ENCODE peak calls at places on chromosomes 3 and 15, in four cellular contexts. E is Panc1; L is A549; Z is CD4-positive, CD25-positive, alpha-beta regulatory T cell. A is an unnamed sample. For H3K4me1, the result is how much of the 10 kb centered on the place peaks cover.

GRCh38 chr15:90469723-90470122 is 60.0 kb upstream of the CRTC3 start:
- ATAC-seq in E (no peak), L (no peak), Z (no peak), A (no peak)

GRCh38 chr15:81809543-81809942 is 236.3 kb downstream of the MEX3B start:
- ATAC-seq in E (no peak), L (peak), Z (no peak), A (no peak)

GRCh38 chr3:184459355-184459754 is 79.5 kb downstream of the CHRD start:
- ATAC-seq in E (peak), L (no peak), Z (no peak), A (peak)

GRCh38 chr3:157876556-157876955 is 229.7 kb downstream of the SHOX2 start:
- ATAC-seq in E (no peak), L (no peak), Z (no peak), A (no peak)

GRCh38 chr3:143171141-143171651 is 51.6 kb downstream of the CHST2 start:
- ATAC-seq in E (no peak), L (no peak), Z (peak), A (no peak)

GRCh38 chr3:38089163-38089562 is 47.8 kb downstream of the ACAA1 start:
- ATAC-seq in E (no peak), L (no peak), Z (no peak), A (no peak)

GRCh38 chr3:112372396-112372795 is 39.4 kb downstream of the CD200 start:
- ATAC-seq in E (no peak), L (no peak), Z (no peak), A (peak)

GRCh38 chr3:124916837-124917409 is 17.6 kb downstream of the MUC13 start:
- ATAC-seq in E (no peak), L (no peak), Z (no peak), A (peak)

GRCh38 chr15:89837830-89838178 is 23.2 kb upstream of the ANPEP start:
- ATAC-seq in E (no peak), L (no peak), Z (no peak), A (no peak)

GRCh38 chr3:50517721-50518206 is 14.3 kb upstream of the CACNA2D2 start:
- ATAC-seq in E (no peak), L (no peak), Z (no peak), A (no peak)

GRCh38 chr15:88649286-88649733 is 10.5 kb downstream of the ISG20 start:
- ATAC-seq in E (peak), L (peak), Z (peak), A (peak)

GRCh38 chr3:30676424-30677346 is 70.3 kb downstream of the TGFBR2 start:
- ATAC-seq in E (no peak), L (no peak), Z (no peak), A (no peak)

GRCh38 chr15:37015476-37015875 is 84.9 kb downstream of the MEIS2 start:
- ATAC-seq in E (no peak), L (no peak), Z (no peak), A (no peak)

GRCh38 chr15:74184582-74185091 is 11.1 kb downstream of the ISLR start:
- ATAC-seq in E (no peak), L (no peak), Z (no peak), A (no peak)

GRCh38 chr3:23671901-23672589 is 133.7 kb upstream of the UBE2E1 start:
- ATAC-seq in E (no peak), L (no peak), Z (no peak), A (no peak)

GRCh38 chr3:23611737-23612295 is 193.9 kb upstream of the UBE2E1 start:
- ATAC-seq in E (peak), L (peak), Z (no peak), A (peak)

GRCh38 chr3:5929027-5929426 is 741.5 kb downstream of the EDEM1 start:
- ATAC-seq in E (no peak), L (no peak), Z (no peak), A (no peak)

GRCh38 chr3:169241575-169241927 is 422.0 kb downstream of the MECOM start:
- ATAC-seq in E (no peak), L (no peak), Z (no peak), A (no peak)

GRCh38 chr3:169085827-169086226 is 577.7 kb downstream of the MECOM start:
- ATAC-seq in E (no peak), L (no peak), Z (no peak), A (peak)

GRCh38 chr3:55571216-55571813 is 84.2 kb upstream of the WNT5A start:
- ATAC-seq in E (no peak), L (no peak), Z (no peak), A (no peak)

GRCh38 chr3:173249457-173249856 is 108.4 kb upstream of the SPATA16 start:
- ATAC-seq in E (no peak), L (peak), Z (no peak), A (no peak)

GRCh38 chr3:182491571-182491970 is 301.7 kb upstream of the ATP11B start:
- ATAC-seq in E (no peak), L (no peak), Z (no peak), A (no peak)

GRCh38 chr3:55481067-55481917 is 5.8 kb downstream of the WNT5A start:
- ATAC-seq in E (peak), L (no peak), Z (no peak), A (peak)

GRCh38 chr3:45510519-45510918 is 84.0 kb upstream of the LIMD1 start:
- ATAC-seq in E (no peak), L (no peak), Z (no peak), A (no peak)

GRCh38 chr3:115359507-115359906 is 212.4 kb upstream of the ZBTB20 start:
- ATAC-seq in E (no peak), L (no peak), Z (no peak), A (no peak)

GRCh38 chr3:40387001-40387894 is at the start of gene ENTPD3:
- ATAC-seq in E (peak), L (peak), Z (peak), A (peak)

GRCh38 chr3:16927485-16927884 is 42.7 kb downstream of the PLCL2 start:
- ATAC-seq in E (no peak), L (no peak), Z (peak), A (no peak)

GRCh38 chr3:8713901-8714759 is 19.5 kb upstream of the CAV3 start:
- ATAC-seq in E (peak), L (peak), Z (no peak), A (no peak)

GRCh38 chr3:88440701-88441100 is 290.9 kb downstream of the C3orf38 start:
- ATAC-seq in E (no peak), L (no peak), Z (no peak), A (no peak)

GRCh38 chr15:74784426-74784825 is 2.5 kb downstream of the CSK start:
- ATAC-seq in E (no peak), L (no peak), Z (no peak), A (no peak)

GRCh38 chr3:130576571-130577266 is 59.7 kb downstream of the COL6A6 start:
- ATAC-seq in E (no peak), L (no peak), Z (no peak), A (no peak)

GRCh38 chr15:48810414-48811324 is at the start of gene CEP152:
- ATAC-seq in E (peak), L (peak), Z (peak), A (peak)

GRCh38 chr15:84944311-84944710 is 37.3 kb upstream of the PDE8A start:
- ATAC-seq in E (no peak), L (no peak), Z (no peak), A (no peak)

GRCh38 chr15:66405007-66405406 is 18.3 kb downstream of the MAP2K1 start:
- ATAC-seq in E (no peak), L (no peak), Z (no peak), A (no peak)
- H3K4me1 ChIP-seq in E (under half), L (under half), Z (half or more), A (under half)

GRCh38 chr3:73535935-73536334 is 88.8 kb downstream of the PDZRN3 start:
- ATAC-seq in E (no peak), L (no peak), Z (no peak), A (no peak)

GRCh38 chr3:73535137-73535536 is 89.6 kb downstream of the PDZRN3 start:
- ATAC-seq in E (no peak), L (no peak), Z (no peak), A (no peak)

GRCh38 chr3:73525591-73525990 is 99.2 kb downstream of the PDZRN3 start:
- ATAC-seq in E (no peak), L (no peak), Z (no peak), A (no peak)

GRCh38 chr3:73529280-73530029 is 95.3 kb downstream of the PDZRN3 start:
- ATAC-seq in E (no peak), L (no peak), Z (no peak), A (no peak)

DNA sequence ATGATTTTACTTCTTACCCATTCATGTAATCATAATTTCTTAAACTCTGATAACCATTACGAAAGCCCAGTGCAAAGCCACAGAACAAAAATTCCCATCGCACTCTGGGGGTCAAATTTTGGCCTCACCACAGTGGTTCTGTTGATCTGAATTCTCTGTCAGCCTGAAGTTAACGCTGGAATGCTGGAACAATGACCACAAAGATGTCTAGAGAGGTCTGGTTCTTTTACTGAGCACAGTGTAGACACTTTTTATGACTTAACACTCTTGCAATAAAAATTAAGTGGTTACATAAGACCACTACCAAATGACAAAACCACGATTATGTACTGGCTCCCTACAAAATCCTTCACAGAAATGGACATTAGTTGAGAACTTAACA is 94.7 kb downstream of the PDZRN3 start:
- ATAC-seq in E (no peak), L (no peak), Z (no peak), A (no peak)
- H3K4me3 ChIP-seq in E (no peak), L (no peak), Z (no peak), A (no peak)

GRCh38 chr3:14430706-14431470 is 28.5 kb downstream of the SLC6A6 start:
- ATAC-seq in E (peak), L (no peak), Z (no peak), A (no peak)
- H3K4me1 ChIP-seq in E (half or more), L (half or more), Z (half or more), A (under half)

GRCh38 chr15:100131321-100132224 is 210.2 kb downstream of the ADAMTS17 start:
- ATAC-seq in E (peak), L (peak), Z (peak), A (peak)
- H3K4me3 ChIP-seq in E (peak), L (peak), Z (no peak), A (peak)

A was measured in gastroesophageal sphincter.